ENCODE peak calls at places on chromosome 20, in seven cellular contexts. B is foreskin fibroblast, J is AG04450, Y is tibial nerve, T is NCI-H446 treated with DMSO at 0.1 percent for 48 hours, Z is NCI-H1436, V is HTR-8/SVneo. W is an unnamed sample.

GRCh38 chr20:32845786-32846185 is 12.9 kb upstream of the EFCAB8 start:
- DNase-seq in B (no peak), J (no peak), Y (no peak), T (no peak), Z (no peak), V (no peak), W (no peak)

GRCh38 chr20:37543828-37544227 is 16.2 kb upstream of the BLCAP start:
- DNase-seq in B (peak), J (no peak), Y (no peak), T (no peak), Z (no peak), V (peak), W (no peak)

GRCh38 chr20:24871429-24872213 is 77.4 kb upstream of the CST7 start:
- DNase-seq in B (no peak), J (no peak), Y (no peak), T (no peak), Z (no peak), V (no peak), W (no peak)

GRCh38 chr20:9409352-9409751 is 105.0 kb upstream of the LAMP5 start:
- DNase-seq in B (peak), J (no peak), Y (no peak), T (peak), Z (no peak), V (no peak), W (no peak)

GRCh38 chr20:59936409-59936808 is 3.0 kb upstream of the SYCP2 start:
- DNase-seq in B (no peak), J (no peak), Y (no peak), T (no peak), Z (no peak), V (no peak), W (no peak)

GRCh38 chr20:57264151-57264792 is 2.2 kb downstream of the BMP7 start:
- DNase-seq in B (no peak), J (no peak), Y (no peak), T (no peak), Z (no peak), V (no peak), W (no peak)

GRCh38 chr20:14055127-14055742 is 59.9 kb downstream of the MACROD2 start:
- DNase-seq in B (peak), J (peak), Y (no peak), T (peak), Z (peak), V (peak), W (no peak)

GRCh38 chr20:30922129-30922528 is 335.3 kb upstream of the DEFB115 start:
- DNase-seq in B (no peak), J (no peak), Y (no peak), T (no peak), Z (no peak), V (no peak), W (no peak)